ENCODE peak calls at places on chromosomes 13 and 19, in six cellular contexts. One of them, this sample, is unnamed.

GRCh38 chr13:49304763-49305695 is 57.3 kb downstream of the CDADC1 start:
- DNase-seq in NCI-H1436: no peak
- DNase-seq in esophagus muscularis mucosa: no peak
- DNase-seq in fibroblast of gingiva: no peak
- DNase-seq in AG08396: no peak
- DNase-seq in mesothelial cell of epicardium: no peak
- DNase-seq in this sample: no peak

GRCh38 chr13:103884139-103884723 is 818.0 kb upstream of the SLC10A2 start:
- DNase-seq in AG08396: no peak
- DNase-seq in NCI-H1436: no peak
- DNase-seq in mesothelial cell of epicardium: no peak
- DNase-seq in fibroblast of gingiva: no peak
- DNase-seq in esophagus muscularis mucosa: no peak
- DNase-seq in this sample: no peak

GRCh38 chr13:113291997-113292862 is 4.8 kb upstream of the LAMP1 start:
- DNase-seq in esophagus muscularis mucosa: no peak
- DNase-seq in fibroblast of gingiva: peak; percentile 25
- DNase-seq in AG08396: peak; percentile 45
- DNase-seq in NCI-H1436: no peak
- DNase-seq in mesothelial cell of epicardium: peak; percentile 45
- DNase-seq in this sample: peak; percentile 25

GRCh38 chr19:56155124-56155687 is 14.1 kb downstream of the ZNF444 start:
- DNase-seq in mesothelial cell of epicardium: no peak
- DNase-seq in AG08396: peak; percentile 50
- DNase-seq in esophagus muscularis mucosa: no peak
- DNase-seq in fibroblast of gingiva: no peak
- DNase-seq in NCI-H1436: no peak
- DNase-seq in this sample: no peak

GRCh38 chr13:40148103-40148502 is 492.6 kb downstream of the COG6 start:
- DNase-seq in NCI-H1436: no peak
- DNase-seq in mesothelial cell of epicardium: no peak
- DNase-seq in AG08396: no peak
- DNase-seq in fibroblast of gingiva: no peak
- DNase-seq in esophagus muscularis mucosa: no peak
- DNase-seq in this sample: no peak

GRCh38 chr19:55647732-55648656 is at the start of gene CCDC106:
- DNase-seq in AG08396: peak; percentile 72
- DNase-seq in fibroblast of gingiva: peak; percentile 79
- DNase-seq in esophagus muscularis mucosa: no peak
- DNase-seq in mesothelial cell of epicardium: peak; percentile 82
- DNase-seq in NCI-H1436: peak; percentile 47
- DNase-seq in this sample: peak; percentile 76

GRCh38 chr19:32154418-32154817 is 191.0 kb upstream of the ZNF507 start:
- DNase-seq in AG08396: no peak
- DNase-seq in NCI-H1436: no peak
- DNase-seq in fibroblast of gingiva: no peak
- DNase-seq in esophagus muscularis mucosa: no peak
- DNase-seq in mesothelial cell of epicardium: no peak
- DNase-seq in this sample: no peak

GRCh38 chr13:111233080-111233479 is 87.4 kb upstream of the TEX29 start:
- DNase-seq in mesothelial cell of epicardium: no peak
- DNase-seq in fibroblast of gingiva: no peak
- DNase-seq in esophagus muscularis mucosa: no peak
- DNase-seq in NCI-H1436: no peak
- DNase-seq in AG08396: no peak
- DNase-seq in this sample: no peak

GRCh38 chr19:14325134-14325533 is 56.1 kb upstream of the ADGRE5 start:
- DNase-seq in NCI-H1436: no peak
- DNase-seq in fibroblast of gingiva: no peak
- DNase-seq in esophagus muscularis mucosa: no peak
- DNase-seq in mesothelial cell of epicardium: no peak
- DNase-seq in AG08396: no peak
- DNase-seq in this sample: no peak

GRCh38 chr13:56706485-56706884 is 434.2 kb upstream of the PRR20A start:
- DNase-seq in esophagus muscularis mucosa: no peak
- DNase-seq in NCI-H1436: no peak
- DNase-seq in mesothelial cell of epicardium: no peak
- DNase-seq in fibroblast of gingiva: no peak
- DNase-seq in AG08396: no peak
- DNase-seq in this sample: no peak

GRCh38 chr13:51806571-51806970 is 2.6 kb upstream of the DHRS12 start:
- DNase-seq in fibroblast of gingiva: peak; percentile 45
- DNase-seq in mesothelial cell of epicardium: no peak
- DNase-seq in AG08396: peak; percentile 28
- DNase-seq in NCI-H1436: peak; percentile 7
- DNase-seq in esophagus muscularis mucosa: no peak
- DNase-seq in this sample: peak; percentile 34

GRCh38 chr19:13505164-13505695 is 1.0 kb downstream of the CACNA1A start:
- DNase-seq in mesothelial cell of epicardium: no peak
- DNase-seq in esophagus muscularis mucosa: no peak
- DNase-seq in AG08396: no peak
- DNase-seq in NCI-H1436: no peak
- DNase-seq in fibroblast of gingiva: no peak
- DNase-seq in this sample: no peak

GRCh38 chr19:16064209-16064889 is 11.9 kb upstream of the TPM4 start:
- DNase-seq in AG08396: no peak
- DNase-seq in mesothelial cell of epicardium: no peak
- DNase-seq in esophagus muscularis mucosa: no peak
- DNase-seq in NCI-H1436: no peak
- DNase-seq in fibroblast of gingiva: no peak
- DNase-seq in this sample: no peak

This sample was measured in AG10803.